ENCODE peak calls at places on chromosomes 16 and 17, in five cellular contexts. T, C, J, I and W are unnamed samples.

GRCh38 chr17:31313982-31314787 is at the start of gene EVI2B:
- DNase-seq in T (no peak), C (peak; percentile 47), J (peak; percentile 64), I (peak; percentile 66), W (no peak)

GRCh38 chr17:19388791-19389190 is 1.8 kb upstream of the MFAP4 start:
- DNase-seq in T (no peak), C (no peak), J (peak; percentile 37), I (no peak), W (no peak)

GRCh38 chr17:81251091-81251942 is 12.2 kb downstream of the NDUFAF8 start:
- DNase-seq in T (no peak), C (no peak), J (no peak), I (no peak), W (no peak)

GRCh38 chr17:21242780-21243515 is 10.3 kb downstream of the NATD1 start:
- DNase-seq in T (no peak), C (no peak), J (no peak), I (no peak), W (no peak)

GRCh38 chr17:46028374-46028773 is 29.3 kb downstream of the STH start:
- DNase-seq in T (no peak), C (no peak), J (no peak), I (no peak), W (no peak)

GRCh38 chr16:67163903-67164558 is 514 bp upstream of the HSF4 start:
- DNase-seq in T (no peak), C (no peak), J (no peak), I (no peak), W (peak; percentile 77)

GRCh38 chr16:57480127-57480753 is 6.1 kb downstream of the DOK4 start:
- DNase-seq in T (peak; percentile 88), C (peak; percentile 80), J (peak; percentile 13), I (no peak), W (peak; percentile 62)

GRCh38 chr17:27502526-27503324 is 46.5 kb downstream of the KSR1 start:
- DNase-seq in T (no peak), C (no peak), J (peak; percentile 99), I (no peak), W (no peak)

GRCh38 chr17:40430272-40431230 is 12.7 kb upstream of the IGFBP4 start:
- DNase-seq in T (no peak), C (no peak), J (no peak), I (no peak), W (no peak)

GRCh38 chr17:9968881-9969280 is 63.8 kb upstream of the RCVRN start:
- DNase-seq in T (no peak), C (no peak), J (peak; percentile 91), I (no peak), W (no peak)

GRCh38 chr17:29148257-29148789 is 31.9 kb downstream of the MYO18A start:
- DNase-seq in T (no peak), C (no peak), J (no peak), I (no peak), W (no peak)

GRCh38 chr17:69473801-69474170 is 59.3 kb downstream of the MAP2K6 start:
- DNase-seq in T (no peak), C (no peak), J (peak; percentile 72), I (no peak), W (no peak)

GRCh38 chr16:55622930-55623561 is 32.7 kb upstream of the SLC6A2 start:
- DNase-seq in T (peak; percentile 100), C (peak; percentile 70), J (no peak), I (no peak), W (peak; percentile 30)

GRCh38 chr17:48930435-48930873 is 14.2 kb downstream of the SNF8 start:
- DNase-seq in T (peak; percentile 66), C (no peak), J (no peak), I (no peak), W (no peak)

GRCh38 chr16:54939537-54940278 is 9.0 kb downstream of the IRX5 start:
- DNase-seq in T (no peak), C (peak; percentile 19), J (no peak), I (no peak), W (no peak)

GRCh38 chr17:65987988-65988387 is 203.9 kb downstream of the CEP112 start:
- DNase-seq in T (peak; percentile 76), C (peak; percentile 11), J (peak; percentile 48), I (peak; percentile 5), W (no peak)

GRCh38 chr16:65521685-65522338 is 399.9 kb upstream of the CDH11 start:
- DNase-seq in T (no peak), C (no peak), J (no peak), I (no peak), W (no peak)

GRCh38 chr16:46948548-46949166 is 24.8 kb downstream of the DNAJA2 start:
- DNase-seq in T (peak; percentile 87), C (no peak), J (no peak), I (no peak), W (no peak)

GRCh38 chr17:50318551-50319310 is 27.2 kb upstream of the XYLT2 start:
- DNase-seq in T (no peak), C (no peak), J (peak; percentile 19), I (no peak), W (no peak)

GRCh38 chr16:17544785-17545184 is 74.0 kb upstream of the XYLT1 start:
- DNase-seq in T (no peak), C (peak; percentile 57), J (no peak), I (no peak), W (no peak)

DNA sequence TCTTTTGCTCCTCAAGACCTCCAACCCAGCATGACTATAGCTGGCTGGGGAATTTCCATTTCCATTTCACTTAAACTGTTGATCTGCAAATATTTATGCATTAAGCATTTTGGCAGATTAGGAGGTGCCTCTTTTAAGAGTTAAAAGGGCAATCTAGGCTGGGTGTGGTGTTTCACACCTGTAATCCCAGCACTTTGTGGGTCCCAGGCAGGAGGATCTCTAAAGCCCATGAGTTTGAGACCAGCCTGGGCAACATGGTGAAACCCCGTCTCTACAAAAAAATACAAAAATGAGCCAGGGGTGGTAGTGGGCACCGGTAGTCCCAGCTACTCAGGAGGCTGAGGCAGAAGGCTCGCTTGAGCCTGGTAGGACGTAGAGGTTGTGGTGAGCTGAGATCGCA is 17.1 kb downstream of the ANKFY1 start:
- DNase-seq in T (no peak), C (no peak), J (no peak), I (no peak), W (no peak)
- TF ChIP-seq SMC3 in T (no peak), C (no peak), J (no peak), I (no peak), W (no peak)

GRCh38 chr16:30764816-30765465 is 2.8 kb downstream of the RNF40 start:
- DNase-seq in T (no peak), C (no peak), J (no peak), I (no peak), W (no peak)
- H4K20me1 ChIP-seq in T (no peaks in the 10 kb centered on the region), C (no peaks in the 10 kb centered on the region), J (peaks cover 17% of the 10 kb centered on the region), I (no peaks in the 10 kb centered on the region), W (no peaks in the 10 kb centered on the region)

GRCh38 chr16:70570967-70571570 is 47.5 kb downstream of the SF3B3 start:
- DNase-seq in T (no peak), C (no peak), J (no peak), I (no peak), W (no peak)
- H3K4me1 ChIP-seq in T (no peaks in the 10 kb centered on the region), C (no peaks in the 10 kb centered on the region), J (peaks cover 27% of the 10 kb centered on the region), I (peaks cover 6% of the 10 kb centered on the region), W (no peaks in the 10 kb centered on the region)

DNA sequence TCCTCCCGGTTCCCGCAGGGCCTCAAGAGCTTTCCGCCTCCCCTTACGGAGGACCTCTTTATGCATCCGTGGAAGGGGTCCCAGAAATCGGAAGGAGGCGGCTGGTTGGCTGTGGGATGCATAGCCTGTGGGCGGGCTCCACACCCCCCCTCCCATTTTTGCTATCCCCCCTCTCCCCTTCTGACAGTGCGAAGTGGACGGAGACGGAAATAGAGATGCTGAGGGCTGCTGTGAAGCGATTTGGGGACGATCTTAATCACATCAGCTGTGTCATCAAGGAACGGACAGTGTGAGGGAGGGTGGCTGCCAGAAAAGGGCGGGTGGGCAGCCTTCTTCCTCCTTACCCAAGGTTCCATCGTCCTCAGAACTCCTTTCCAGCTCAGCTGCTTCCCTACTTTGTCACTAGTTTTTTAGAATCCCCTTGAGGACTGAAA is 3.2 kb downstream of the RNASEK start:
- DNase-seq in T (no peak), C (peak; percentile 66), J (no peak), I (no peak), W (no peak)
- TF ChIP-seq SMC3 in T (no peak), C (no peak), J (no peak), I (no peak), W (no peak)

GRCh38 chr17:76433693-76434092 is 19.3 kb downstream of the UBE2O start:
- DNase-seq in T (no peak), C (no peak), J (no peak), I (no peak), W (no peak)

GRCh38 chr17:76432004-76432403 is 20.9 kb downstream of the UBE2O start:
- DNase-seq in T (no peak), C (no peak), J (no peak), I (no peak), W (no peak)

GRCh38 chr17:76432712-76433336 is 20.1 kb downstream of the UBE2O start:
- DNase-seq in T (peak; percentile 41), C (no peak), J (peak; percentile 49), I (no peak), W (no peak)

GRCh38 chr17:76437467-76438402 is 15.2 kb downstream of the UBE2O start:
- DNase-seq in T (peak; percentile 40), C (no peak), J (no peak), I (no peak), W (no peak)

GRCh38 chr17:76434870-76435269 is 18.1 kb downstream of the UBE2O start:
- DNase-seq in T (no peak), C (no peak), J (no peak), I (no peak), W (no peak)
- H4K20me1 ChIP-seq in T (peaks cover 54% of the 10 kb centered on the region), C (peaks cover 12% of the 10 kb centered on the region), J (peaks cover 80% of the 10 kb centered on the region), I (no peaks in the 10 kb centered on the region), W (peaks cover 78% of the 10 kb centered on the region)

GRCh38 chr17:1731194-1731506 is 6.6 kb downstream of the WDR81 start:
- DNase-seq in T (no peak), C (no peak), J (no peak), I (no peak), W (peak; percentile 22)

GRCh38 chr17:1730345-1731193 is 6.1 kb downstream of the WDR81 start:
- DNase-seq in T (no peak), C (peak; percentile 96), J (peak; percentile 50), I (no peak), W (peak; percentile 48)

GRCh38 chr17:1733759-1734158 is 8.9 kb upstream of the SERPINF2 start:
- DNase-seq in T (no peak), C (no peak), J (no peak), I (no peak), W (peak; percentile 19)

GRCh38 chr17:1733047-1733357 is 8.5 kb downstream of the WDR81 start:
- DNase-seq in T (no peak), C (no peak), J (no peak), I (no peak), W (no peak)

DNA sequence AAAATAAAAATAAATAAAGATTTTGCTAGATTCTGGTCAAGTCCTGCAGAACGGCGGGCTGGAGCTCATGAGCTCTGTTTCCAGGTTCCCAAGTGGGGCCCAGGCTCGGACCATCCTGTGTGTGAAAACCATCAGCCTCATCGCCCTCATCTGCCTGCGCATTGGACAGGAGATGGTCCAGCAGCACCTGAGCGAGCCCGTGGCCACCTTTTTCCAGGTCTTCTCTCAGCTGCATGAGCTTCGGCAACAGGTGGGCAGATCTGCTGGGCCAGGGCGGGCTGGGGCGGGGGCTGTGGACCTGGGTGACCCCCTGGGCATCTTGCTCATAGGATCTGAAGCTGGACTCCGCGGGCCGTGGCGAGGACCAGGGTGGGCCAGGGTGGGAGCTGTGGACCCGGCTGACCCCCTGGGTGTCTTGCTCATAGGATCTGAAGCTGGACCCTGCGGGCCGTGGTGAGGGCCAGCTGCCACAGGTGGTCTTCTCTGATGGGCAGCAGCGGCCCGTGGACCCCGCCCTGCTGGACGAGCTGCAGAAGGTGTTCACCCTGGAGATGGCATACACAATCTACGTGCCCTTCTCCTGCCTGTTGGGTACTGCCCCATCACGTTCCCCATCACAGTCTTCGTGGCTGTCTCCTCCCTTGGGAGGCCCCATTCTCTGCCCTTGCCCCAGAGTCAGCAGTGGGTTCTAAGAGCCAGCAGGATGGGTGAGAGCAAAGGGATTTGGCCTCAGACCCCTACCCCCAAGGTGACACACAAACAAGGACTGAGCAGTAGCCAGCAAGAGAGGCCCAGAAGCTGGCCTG is 7.9 kb downstream of the WDR81 start:
- DNase-seq in T (no peak), C (no peak), J (no peak), I (no peak), W (no peak)
- H3K4me1 ChIP-seq in T (peaks cover 47% of the 10 kb centered on the region), C (peaks cover 30% of the 10 kb centered on the region), J (peaks cover 8% of the 10 kb centered on the region), I (peaks cover 22% of the 10 kb centered on the region), W (no peaks in the 10 kb centered on the region)